ENCODE peak calls at places on chromosome 7, in six cellular contexts. P is epithelial cell of esophagus; B is fibroblast of the conjunctiva; G is Panc1; K is mesendoderm; J is stimulated activated CD4-positive, alpha-beta T cell treated with anti-CD3 and anti-CD28 coated beads, Interleukin-12 subunit alpha, Interleukin-12 subunit beta, amount 100 ng/mL, for 48 hours. T is an unnamed sample.

GRCh38 chr7:120997902-120998301 is 9.4 kb downstream of the CPED1 start:
- DNase-seq in P (no peak), B (no peak), G (no peak), K (no peak), J (no peak), T (no peak)

GRCh38 chr7:96093435-96093834 is 228.5 kb downstream of the SLC25A13 start:
- DNase-seq in P (peak), B (peak), G (no peak), K (no peak), J (no peak), T (no peak)

GRCh38 chr7:131924857-131925256 is 368.4 kb upstream of the PODXL start:
- DNase-seq in P (no peak), B (no peak), G (no peak), K (no peak), J (no peak), T (no peak)

GRCh38 chr7:80133361-80134104 is 1.1 kb upstream of the GNAI1 start:
- DNase-seq in P (peak), B (no peak), G (no peak), K (peak), J (no peak), T (no peak)

GRCh38 chr7:78151229-78151628 is 352.7 kb downstream of the PHTF2 start:
- DNase-seq in P (no peak), B (peak), G (no peak), K (no peak), J (no peak), T (no peak)

GRCh38 chr7:116786791-116787443 is 75.5 kb upstream of the CAPZA2 start:
- DNase-seq in P (peak), B (no peak), G (no peak), K (peak), J (no peak), T (no peak)

GRCh38 chr7:9776900-9777299 is 1196.8 kb upstream of the PHF14 start:
- DNase-seq in P (no peak), B (no peak), G (no peak), K (peak), J (no peak), T (no peak)

GRCh38 chr7:93115796-93116195 is 2.0 kb downstream of the SAMD9 start:
- DNase-seq in P (peak), B (no peak), G (peak), K (no peak), J (no peak), T (no peak)

GRCh38 chr7:116601426-116601825 is 70.6 kb upstream of the MET start:
- DNase-seq in P (no peak), B (no peak), G (no peak), K (no peak), J (peak), T (no peak)